ENCODE peak calls at places on chromosomes 2 and 18, in eight cellular contexts. F, B, M, E, R, L, A and N are unnamed samples. For H3K36me3, the result is how much of the 10 kb centered on the place peaks cover.

GRCh38 chr2:32925283-32925682 is 21.5 kb upstream of the LTBP1 start:
- DNase-seq in F (no peak), R (no peak), L (no peak), A (no peak), E (no peak), B (no peak), M (no peak), N (no peak)

GRCh38 chr2:123993728-123994323 is 31.3 kb upstream of the CNTNAP5 start:
- DNase-seq in M (peak), E (no peak), A (no peak), L (peak), B (peak), R (peak), F (peak), N (no peak)

GRCh38 chr2:219442206-219443015 is 7.8 kb downstream of the SPEG start:
- DNase-seq in L (no peak), E (no peak), R (no peak), A (peak), B (no peak), F (no peak), M (no peak), N (no peak)

GRCh38 chr18:43350176-43350575 is 72.9 kb upstream of the SYT4 start:
- DNase-seq in F (no peak), A (no peak), B (no peak), E (no peak), R (no peak), L (no peak), M (no peak), N (no peak)

GRCh38 chr18:37779220-37779619 is 213.6 kb upstream of the CELF4 start:
- DNase-seq in B (no peak), A (no peak), R (no peak), E (no peak), M (no peak), L (no peak), F (no peak), N (no peak)

GRCh38 chr18:40577255-40577654 is 1377.8 kb upstream of the PIK3C3 start:
- DNase-seq in A (no peak), M (no peak), B (no peak), F (no peak), R (no peak), L (no peak), E (no peak), N (no peak)

GRCh38 chr18:65093341-65093740 is 657.5 kb upstream of the CDH7 start:
- DNase-seq in F (no peak), B (no peak), L (no peak), M (no peak), E (no peak), A (no peak), R (no peak), N (no peak)

GRCh38 chr18:59249186-59249774 is 24.0 kb downstream of the RAX start:
- DNase-seq in F (peak), B (no peak), A (no peak), M (peak), R (peak), E (no peak), L (peak), N (peak)

GRCh38 chr2:160275646-160276045 is 75.6 kb upstream of the ITGB6 start:
- DNase-seq in A (no peak), B (no peak), M (no peak), L (no peak), E (no peak), R (no peak), F (no peak), N (no peak)

GRCh38 chr2:174878537-174879147 is 114.4 kb upstream of the CHRNA1 start:
- DNase-seq in L (peak), M (peak), R (no peak), E (no peak), A (no peak), B (no peak), F (no peak), N (peak)

GRCh38 chr2:241399941-241400922 is 44.1 kb downstream of the FARP2 start:
- DNase-seq in R (no peak), M (no peak), B (no peak), E (no peak), L (no peak), A (no peak), F (peak), N (no peak)

GRCh38 chr2:220585241-220585640 is 957.8 kb downstream of the SLC4A3 start:
- DNase-seq in F (no peak), R (no peak), B (no peak), E (no peak), M (no peak), L (no peak), A (no peak), N (no peak)

GRCh38 chr2:193966590-193966989 is 1690.4 kb upstream of the SLC39A10 start:
- DNase-seq in B (no peak), R (no peak), E (no peak), M (no peak), F (no peak), A (no peak), L (no peak), N (no peak)

GRCh38 chr2:68645523-68645922 is 2.1 kb downstream of the PROKR1 start:
- DNase-seq in A (no peak), B (no peak), R (no peak), M (no peak), F (no peak), L (no peak), E (no peak), N (no peak)

GRCh38 chr18:58996131-58996632 is 131.5 kb downstream of the ZNF532 start:
- DNase-seq in R (no peak), A (peak), E (no peak), B (no peak), F (no peak), M (no peak), L (no peak), N (no peak)

GRCh38 chr2:189421644-189422043 is 19.6 kb upstream of the WDR75 start:
- DNase-seq in L (no peak), F (no peak), E (no peak), M (no peak), A (no peak), R (no peak), B (no peak), N (no peak)

GRCh38 chr18:44051088-44051487 is 629.6 kb upstream of the SETBP1 start:
- DNase-seq in M (no peak), E (no peak), A (no peak), R (no peak), B (no peak), L (no peak), F (no peak), N (no peak)

GRCh38 chr2:99982744-99983143 is 159.6 kb downstream of the AFF3 start:
- DNase-seq in L (no peak), B (no peak), E (no peak), M (no peak), A (no peak), F (no peak), R (no peak), N (no peak)

GRCh38 chr2:68994864-68995263 is 18.1 kb upstream of the ANTXR1 start:
- DNase-seq in R (no peak), M (no peak), B (no peak), L (no peak), A (peak), E (no peak), F (no peak), N (peak)

GRCh38 chr2:105337122-105338019 is at the start of gene C2orf49:
- DNase-seq in B (peak), L (peak), E (no peak), R (peak), M (peak), A (peak), F (peak), N (peak)
- TF ChIP-seq POLR2A in B (peak), L (peak), E (no peak), R (peak), M (no peak), A (peak), F (peak), N (no peak)

GRCh38 chr2:10910625-10911024 is 1.1 kb upstream of the KCNF1 start:
- DNase-seq in M (no peak), E (no peak), R (no peak), L (no peak), B (peak), A (no peak), F (no peak), N (no peak)

GRCh38 chr2:10913501-10914271 is 2.0 kb downstream of the KCNF1 start:
- DNase-seq in L (no peak), R (no peak), E (no peak), A (no peak), B (peak), M (no peak), F (no peak), N (no peak)

GRCh38 chr2:10912796-10913445 is 1.2 kb downstream of the KCNF1 start:
- DNase-seq in L (no peak), A (no peak), B (peak), E (no peak), M (no peak), F (no peak), R (no peak), N (no peak)

GRCh38 chr2:10911291-10912075 is at the start of gene KCNF1:
- DNase-seq in A (no peak), B (peak), E (no peak), M (peak), R (no peak), F (peak), L (peak), N (no peak)

DNA sequence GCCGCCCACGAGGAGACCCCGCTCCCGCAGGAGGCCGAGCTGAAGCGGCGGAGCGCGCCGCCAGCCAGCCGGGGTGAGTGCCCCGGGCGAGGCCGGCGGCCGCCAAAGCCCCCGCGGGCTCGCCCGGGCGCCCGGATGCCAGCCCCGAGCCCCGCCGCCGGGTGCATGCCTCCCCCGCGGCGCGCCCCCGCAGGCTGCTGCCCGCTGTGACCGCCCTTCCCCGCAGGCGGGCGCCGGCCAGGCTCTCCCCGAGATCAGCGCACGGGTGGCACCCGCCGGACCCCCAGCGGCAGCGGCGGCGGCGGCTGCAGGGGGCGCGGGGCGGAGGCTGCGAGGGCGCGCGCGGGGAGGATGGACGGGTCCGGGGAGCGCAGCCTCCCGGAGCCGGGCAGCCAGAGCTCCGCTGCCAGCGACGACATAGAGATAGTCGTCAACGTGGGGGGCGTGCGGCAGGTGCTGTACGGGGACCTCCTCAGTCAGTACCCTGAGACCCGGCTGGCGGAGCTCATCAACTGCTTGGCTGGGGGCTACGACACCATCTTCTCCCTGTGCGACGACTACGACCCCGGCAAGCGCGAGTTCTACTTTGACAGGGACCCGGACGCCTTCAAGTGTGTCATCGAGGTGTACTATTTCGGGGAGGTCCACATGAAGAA is 470 bp downstream of the KCNF1 start:
- DNase-seq in E (no peak), R (no peak), L (no peak), F (no peak), M (no peak), A (no peak), B (peak), N (no peak)
- H3K4me3 ChIP-seq in E (no peak), R (no peak), L (no peak), F (peak), M (no peak), A (peak), B (peak), N (no peak)

GRCh38 chr2:192749606-192750200 is 555.0 kb upstream of the TMEFF2 start:
- DNase-seq in E (no peak), A (no peak), R (no peak), L (no peak), B (no peak), M (no peak), F (peak), N (no peak)
- H3K36me3 ChIP-seq in E (under half), A (under half), R (under half), L (under half), B (under half), M (under half), F (under half), N (under half)

DNA sequence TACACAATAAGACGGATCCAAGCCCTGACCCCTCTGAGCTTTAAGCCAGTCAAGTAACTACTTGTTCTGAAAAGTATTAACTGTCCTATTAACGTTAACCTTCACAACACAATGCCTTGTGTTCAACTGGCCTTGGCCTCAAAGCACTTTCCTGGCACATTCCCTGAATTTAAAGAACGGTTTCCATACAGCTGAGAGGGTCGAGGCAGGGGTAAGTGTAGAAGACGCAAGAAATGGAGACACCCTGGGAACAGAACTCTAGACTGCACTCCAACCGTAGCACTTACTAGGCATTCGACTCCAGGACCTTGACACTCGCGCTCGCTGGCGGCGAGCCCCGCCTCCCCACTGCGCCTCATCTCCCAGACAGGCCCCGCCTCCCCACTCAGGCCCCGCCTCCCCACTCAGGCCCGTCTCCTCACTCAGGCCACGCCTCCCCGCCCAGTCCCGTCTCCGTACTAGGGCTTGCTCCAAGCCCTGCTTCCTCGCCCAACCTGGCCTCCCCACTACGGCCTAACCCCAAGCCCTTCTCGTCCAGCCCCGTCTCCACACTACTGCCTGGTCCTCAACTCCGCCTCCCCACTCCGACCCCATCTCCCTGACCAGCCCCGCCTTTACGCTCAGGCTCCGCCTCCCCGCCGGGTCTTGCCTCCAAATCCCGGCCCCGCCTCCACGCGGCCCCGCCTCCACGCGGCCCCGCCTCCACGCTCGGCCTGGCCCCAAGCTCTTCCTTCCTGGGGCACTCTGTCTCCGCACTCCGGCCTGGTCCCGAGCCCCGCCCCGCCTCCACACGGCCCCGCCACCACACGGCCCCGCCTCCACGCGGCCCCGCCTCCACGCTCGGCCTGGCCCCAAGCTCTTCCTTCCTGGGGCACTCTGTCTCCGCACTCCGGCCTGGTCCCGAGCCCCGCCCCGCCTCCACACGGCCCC is 887 bp upstream of the TMEM87B start:
- DNase-seq in E (peak), A (peak), L (peak), B (peak), F (peak), M (peak), R (peak), N (peak)
- TF ChIP-seq POLR2A in E (no peak), A (peak), L (peak), B (no peak), F (peak), M (no peak), R (peak), N (no peak)

GRCh38 chr2:143559202-143559601 is 430.0 kb downstream of the ARHGAP15 start:
- DNase-seq in E (no peak), F (no peak), A (no peak), M (no peak), R (no peak), B (no peak), L (no peak), N (no peak)

GRCh38 chr2:143558665-143559064 is 429.4 kb downstream of the ARHGAP15 start:
- DNase-seq in M (no peak), R (no peak), F (no peak), E (no peak), B (no peak), A (no peak), L (no peak), N (no peak)

GRCh38 chr2:143560724-143561123 is 431.5 kb downstream of the ARHGAP15 start:
- DNase-seq in A (no peak), R (no peak), F (no peak), E (no peak), M (no peak), L (no peak), B (no peak), N (no peak)

DNA sequence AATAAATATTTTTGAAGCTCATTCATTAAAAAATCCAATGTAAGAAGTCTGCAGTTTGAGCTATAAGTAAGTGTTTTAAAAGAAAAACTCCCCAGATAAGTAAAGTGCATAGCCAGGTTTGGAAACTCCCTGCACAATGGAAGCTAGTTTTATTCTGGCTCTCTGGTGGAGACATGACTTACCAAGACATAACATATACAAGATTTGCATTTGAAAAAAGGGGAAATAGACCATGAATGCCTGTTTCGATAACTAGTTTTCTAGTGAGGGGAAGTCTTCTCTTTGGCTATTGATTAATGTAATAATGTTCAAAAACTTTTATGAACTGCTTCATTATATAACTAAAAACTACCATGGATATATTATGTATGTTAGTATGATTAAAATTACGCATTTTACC is 435.2 kb downstream of the ARHGAP15 start:
- DNase-seq in M (no peak), A (no peak), R (no peak), B (no peak), E (no peak), L (no peak), F (no peak), N (no peak)
- H3K4me3 ChIP-seq in M (no peak), A (no peak), R (no peak), B (no peak), E (no peak), L (no peak), F (no peak), N (no peak)